ENCODE peak calls at places on chromosomes 3 and 15, in nine cellular contexts. M, S, F, Z, K, C, Q, U and H are unnamed samples. For H3K36me3, the result is how much of the 10 kb centered on the place peaks cover.

GRCh38 chr3:163813935-163814334 is 1264.4 kb downstream of the SI start:
- DNase-seq in M (no peak), S (no peak), F (no peak), Z (no peak), K (no peak), C (no peak), Q (no peak), U (no peak), H (no peak)

GRCh38 chr3:27960133-27960532 is 238.0 kb upstream of the EOMES start:
- DNase-seq in M (no peak), S (peak), F (no peak), Z (peak), K (no peak), C (no peak), Q (no peak), U (no peak), H (no peak)

GRCh38 chr15:47442366-47442765 is 274.9 kb upstream of the SEMA6D start:
- DNase-seq in M (no peak), S (peak), F (no peak), Z (no peak), K (no peak), C (no peak), Q (no peak), U (no peak), H (no peak)

GRCh38 chr3:10224794-10225660 is 23.2 kb upstream of the TATDN2 start:
- DNase-seq in M (peak), S (peak), F (peak), Z (peak), K (peak), C (peak), Q (peak), U (peak), H (peak)

GRCh38 chr3:48503406-48504050 is 446 bp downstream of the SHISA5 start:
- DNase-seq in M (peak), S (peak), F (peak), Z (no peak), K (no peak), C (peak), Q (no peak), U (peak), H (peak)

GRCh38 chr15:40487816-40488682 is 17.3 kb downstream of the CHST14 start:
- DNase-seq in M (no peak), S (no peak), F (no peak), Z (no peak), K (no peak), C (no peak), Q (no peak), U (no peak), H (no peak)

GRCh38 chr3:66409771-66410355 is 91.0 kb downstream of the LRIG1 start:
- DNase-seq in M (no peak), S (no peak), F (no peak), Z (no peak), K (no peak), C (no peak), Q (no peak), U (no peak), H (peak)

GRCh38 chr3:149512073-149512782 is 37.7 kb downstream of the TM4SF4 start:
- DNase-seq in M (peak), S (peak), F (peak), Z (peak), K (no peak), C (peak), Q (peak), U (peak), H (peak)

GRCh38 chr15:37934340-37934739 is at the start of gene TMCO5A:
- DNase-seq in M (no peak), S (no peak), F (no peak), Z (no peak), K (no peak), C (no peak), Q (no peak), U (no peak), H (no peak)

GRCh38 chr15:53762916-53763315 is 3.5 kb upstream of the WDR72 start:
- DNase-seq in M (no peak), S (no peak), F (no peak), Z (no peak), K (no peak), C (no peak), Q (no peak), U (no peak), H (no peak)

GRCh38 chr3:98906230-98906629 is 4.7 kb upstream of the DCBLD2 start:
- DNase-seq in M (no peak), S (peak), F (no peak), Z (peak), K (no peak), C (no peak), Q (no peak), U (no peak), H (no peak)

GRCh38 chr3:14371573-14372474 is 30.6 kb upstream of the SLC6A6 start:
- DNase-seq in M (peak), S (peak), F (peak), Z (peak), K (no peak), C (peak), Q (peak), U (peak), H (peak)

GRCh38 chr3:136772709-136773108 is 20.5 kb upstream of the STAG1 start:
- DNase-seq in M (no peak), S (peak), F (no peak), Z (no peak), K (no peak), C (no peak), Q (no peak), U (no peak), H (no peak)

GRCh38 chr3:193830791-193831191 is 237.8 kb downstream of the OPA1 start:
- DNase-seq in M (no peak), S (no peak), F (no peak), Z (no peak), K (no peak), C (peak), Q (no peak), U (no peak), H (no peak)

GRCh38 chr15:67109141-67110034 is 44.0 kb downstream of the SMAD3 start:
- DNase-seq in M (peak), S (peak), F (no peak), Z (no peak), K (no peak), C (no peak), Q (peak), U (peak), H (peak)

GRCh38 chr3:99624536-99625236 is 13.7 kb upstream of the COL8A1 start:
- DNase-seq in M (no peak), S (no peak), F (no peak), Z (no peak), K (no peak), C (no peak), Q (no peak), U (no peak), H (no peak)

GRCh38 chr3:189490337-189490736 is 140.9 kb upstream of the TP63 start:
- DNase-seq in M (no peak), S (no peak), F (no peak), Z (no peak), K (no peak), C (no peak), Q (no peak), U (no peak), H (no peak)

GRCh38 chr3:152511904-152512303 is 243.2 kb downstream of the MBNL1 start:
- DNase-seq in M (no peak), S (no peak), F (no peak), Z (no peak), K (no peak), C (no peak), Q (no peak), U (no peak), H (no peak)

GRCh38 chr15:78390242-78390641 is 47.8 kb upstream of the IREB2 start:
- DNase-seq in M (no peak), S (no peak), F (peak), Z (no peak), K (no peak), C (no peak), Q (peak), U (no peak), H (no peak)

GRCh38 chr15:75171408-75171807 is 30.3 kb upstream of the C15orf39 start:
- DNase-seq in M (no peak), S (peak), F (no peak), Z (no peak), K (no peak), C (no peak), Q (no peak), U (no peak), H (no peak)

GRCh38 chr3:156551261-156551660 is 3.7 kb downstream of the SSR3 start:
- DNase-seq in M (no peak), S (peak), F (no peak), Z (no peak), K (no peak), C (no peak), Q (no peak), U (no peak), H (no peak)

GRCh38 chr3:189834462-189834861 is 203.3 kb downstream of the TP63 start:
- DNase-seq in M (no peak), S (no peak), F (no peak), Z (no peak), K (no peak), C (no peak), Q (no peak), U (no peak), H (no peak)

GRCh38 chr15:67048281-67049279 is 16.8 kb upstream of the SMAD3 start:
- DNase-seq in M (no peak), S (peak), F (peak), Z (no peak), K (no peak), C (no peak), Q (peak), U (no peak), H (peak)

GRCh38 chr3:69178838-69179739 is 56.7 kb upstream of the LMOD3 start:
- DNase-seq in M (no peak), S (no peak), F (no peak), Z (no peak), K (no peak), C (no peak), Q (no peak), U (no peak), H (no peak)

GRCh38 chr3:106176734-106177133 is 307.9 kb upstream of the CBLB start:
- DNase-seq in M (no peak), S (peak), F (no peak), Z (no peak), K (no peak), C (no peak), Q (no peak), U (no peak), H (no peak)

GRCh38 chr3:81758275-81758674 is 3.2 kb downstream of the GBE1 start:
- DNase-seq in M (no peak), S (peak), F (no peak), Z (no peak), K (no peak), C (no peak), Q (no peak), U (no peak), H (peak)

GRCh38 chr3:163362154-163362553 is 1716.1 kb downstream of the SI start:
- DNase-seq in M (no peak), S (no peak), F (no peak), Z (no peak), K (no peak), C (no peak), Q (no peak), U (no peak), H (no peak)

GRCh38 chr15:84911879-84912660 is 27.6 kb downstream of the SLC28A1 start:
- DNase-seq in M (peak), S (peak), F (peak), Z (peak), K (peak), C (peak), Q (peak), U (peak), H (peak)

GRCh38 chr3:78139166-78139565 is 1099.3 kb downstream of the ROBO2 start:
- DNase-seq in M (no peak), S (peak), F (no peak), Z (no peak), K (no peak), C (no peak), Q (no peak), U (no peak), H (no peak)

GRCh38 chr3:101038393-101038792 is 45.2 kb upstream of the ABI3BP start:
- DNase-seq in M (no peak), S (peak), F (no peak), Z (no peak), K (no peak), C (no peak), Q (no peak), U (no peak), H (no peak)

GRCh38 chr15:69415381-69415780 is 1.2 kb downstream of the KIF23 start:
- DNase-seq in M (no peak), S (peak), F (no peak), Z (no peak), K (no peak), C (no peak), Q (no peak), U (no peak), H (no peak)

GRCh38 chr15:22262613-22263020 is 182.3 kb downstream of the OR4M2 start:
- DNase-seq in M (no peak), S (no peak), F (no peak), Z (no peak), K (no peak), C (no peak), Q (peak), U (no peak), H (no peak)

GRCh38 chr15:89801471-89802205 is 13.0 kb downstream of the ANPEP start:
- DNase-seq in M (no peak), S (no peak), F (no peak), Z (no peak), K (no peak), C (no peak), Q (no peak), U (no peak), H (no peak)

GRCh38 chr3:182862159-182862860 is 69.0 kb downstream of the ATP11B start:
- DNase-seq in M (no peak), S (no peak), F (peak), Z (no peak), K (no peak), C (no peak), Q (no peak), U (no peak), H (no peak)

GRCh38 chr3:38168988-38169363 is 3.6 kb downstream of the OXSR1 start:
- DNase-seq in M (no peak), S (peak), F (no peak), Z (no peak), K (no peak), C (no peak), Q (no peak), U (no peak), H (no peak)

GRCh38 chr15:91124155-91124554 is 24.1 kb downstream of the SV2B start:
- DNase-seq in M (no peak), S (no peak), F (no peak), Z (no peak), K (no peak), C (no peak), Q (no peak), U (no peak), H (no peak)

GRCh38 chr3:98713984-98714383 is 49.2 kb upstream of the ST3GAL6 start:
- DNase-seq in M (no peak), S (no peak), F (no peak), Z (no peak), K (no peak), C (no peak), Q (no peak), U (no peak), H (no peak)

GRCh38 chr15:26771917-26772587 is 814 bp downstream of the GABRB3 start:
- DNase-seq in M (no peak), S (no peak), F (no peak), Z (no peak), K (no peak), C (no peak), Q (no peak), U (no peak), H (no peak)

GRCh38 chr3:128917291-128917690 is 37.9 kb downstream of the ACAD9 start:
- DNase-seq in M (no peak), S (no peak), F (no peak), Z (no peak), K (no peak), C (no peak), Q (peak), U (no peak), H (no peak)

GRCh38 chr15:43776101-43776717 is 557 bp downstream of the ELL3 start:
- DNase-seq in M (peak), S (no peak), F (peak), Z (no peak), K (no peak), C (no peak), Q (peak), U (no peak), H (peak)

GRCh38 chr15:43775411-43775965 is 1.3 kb downstream of the ELL3 start:
- DNase-seq in M (no peak), S (peak), F (peak), Z (peak), K (no peak), C (peak), Q (peak), U (no peak), H (peak)

GRCh38 chr15:43772624-43773023 is 4.1 kb downstream of the ELL3 start:
- DNase-seq in M (no peak), S (no peak), F (no peak), Z (no peak), K (no peak), C (no peak), Q (no peak), U (no peak), H (no peak)

GRCh38 chr15:43771816-43772215 is 5.0 kb downstream of the ELL3 start:
- DNase-seq in M (no peak), S (no peak), F (no peak), Z (no peak), K (no peak), C (no peak), Q (no peak), U (no peak), H (no peak)

DNA sequence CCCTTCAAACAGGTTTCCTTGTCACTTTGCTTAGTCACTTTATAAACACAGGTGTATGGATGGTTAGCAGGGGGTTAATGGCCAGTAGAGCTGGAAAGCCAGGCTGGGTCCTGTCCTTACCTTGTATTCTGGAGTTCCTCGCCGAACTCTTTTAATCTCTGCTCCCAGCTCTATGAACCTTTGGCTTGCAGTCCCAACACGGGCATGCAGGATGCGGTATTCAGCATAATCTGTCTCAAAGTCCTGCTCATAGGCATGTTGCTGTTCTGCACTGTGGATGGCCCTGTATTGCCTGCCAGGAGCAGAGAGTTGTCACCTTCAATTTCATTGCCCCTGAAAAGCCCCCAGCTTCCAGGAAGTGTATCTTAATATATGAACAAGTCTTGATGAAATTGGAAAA is 2.7 kb downstream of the ELL3 start:
- DNase-seq in M (no peak), S (no peak), F (no peak), Z (no peak), K (no peak), C (no peak), Q (no peak), U (no peak), H (no peak)
- TF ChIP-seq POLR2A in M (no peak), S (no peak), F (no peak), Z (no peak), K (no peak), C (no peak), Q (no peak), U (no peak), H (no peak)

DNA sequence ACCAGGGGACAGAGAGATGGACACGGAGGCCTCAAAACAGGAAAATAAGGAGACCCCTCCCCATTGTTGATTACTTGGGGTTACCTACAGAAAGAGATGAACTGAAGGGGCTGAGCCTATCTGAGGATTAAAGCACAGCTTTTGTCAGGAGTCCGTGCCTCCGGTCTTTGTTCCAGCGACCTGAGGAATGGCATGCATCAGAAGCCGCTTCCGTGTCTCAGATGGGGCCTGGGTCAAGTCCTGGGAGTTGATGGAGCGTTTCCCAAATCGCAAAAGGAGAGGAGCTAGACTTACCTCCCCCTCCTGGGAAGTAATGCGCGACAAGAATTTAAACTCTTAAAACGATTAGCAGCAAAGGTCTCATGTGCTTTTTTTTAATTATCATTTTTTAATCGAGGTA is 1.0 kb upstream of the ALDH1A3 start:
- DNase-seq in M (no peak), S (no peak), F (no peak), Z (no peak), K (no peak), C (no peak), Q (no peak), U (no peak), H (no peak)
- H3K4me3 ChIP-seq in M (peak), S (no peak), F (peak), Z (peak), K (peak), C (peak), Q (no peak), U (no peak), H (peak)

GRCh38 chr3:113966172-113966571 is 18.4 kb downstream of the ZDHHC23 start:
- DNase-seq in M (no peak), S (no peak), F (no peak), Z (no peak), K (no peak), C (no peak), Q (no peak), U (no peak), H (no peak)
- H3K36me3 ChIP-seq in M (under half), S (under half), F (under half), Z (under half), K (under half), C (under half), Q (under half), U (under half), H (under half)

GRCh38 chr3:51279448-51279847 is 105.6 kb upstream of the MANF start:
- DNase-seq in M (no peak), S (no peak), F (no peak), Z (no peak), K (no peak), C (no peak), Q (no peak), U (no peak), H (no peak)
- TF ChIP-seq POLR2A in M (no peak), S (no peak), F (no peak), Z (no peak), K (no peak), C (no peak), Q (no peak), U (no peak), H (no peak)

GRCh38 chr15:73368301-73369072 is at the start of gene HCN4:
- DNase-seq in M (peak), S (no peak), F (no peak), Z (no peak), K (no peak), C (no peak), Q (no peak), U (no peak), H (no peak)
- H3K4me3 ChIP-seq in M (peak), S (no peak), F (peak), Z (peak), K (peak), C (peak), Q (no peak), U (no peak), H (no peak)

GRCh38 chr15:45407786-45408185 is 29.4 kb upstream of the GATM start:
- DNase-seq in M (no peak), S (no peak), F (no peak), Z (no peak), K (no peak), C (no peak), Q (no peak), U (no peak), H (no peak)
- H3K36me3 ChIP-seq in M (half or more), S (under half), F (under half), Z (half or more), K (half or more), C (under half), Q (under half), U (under half), H (under half)

DNA sequence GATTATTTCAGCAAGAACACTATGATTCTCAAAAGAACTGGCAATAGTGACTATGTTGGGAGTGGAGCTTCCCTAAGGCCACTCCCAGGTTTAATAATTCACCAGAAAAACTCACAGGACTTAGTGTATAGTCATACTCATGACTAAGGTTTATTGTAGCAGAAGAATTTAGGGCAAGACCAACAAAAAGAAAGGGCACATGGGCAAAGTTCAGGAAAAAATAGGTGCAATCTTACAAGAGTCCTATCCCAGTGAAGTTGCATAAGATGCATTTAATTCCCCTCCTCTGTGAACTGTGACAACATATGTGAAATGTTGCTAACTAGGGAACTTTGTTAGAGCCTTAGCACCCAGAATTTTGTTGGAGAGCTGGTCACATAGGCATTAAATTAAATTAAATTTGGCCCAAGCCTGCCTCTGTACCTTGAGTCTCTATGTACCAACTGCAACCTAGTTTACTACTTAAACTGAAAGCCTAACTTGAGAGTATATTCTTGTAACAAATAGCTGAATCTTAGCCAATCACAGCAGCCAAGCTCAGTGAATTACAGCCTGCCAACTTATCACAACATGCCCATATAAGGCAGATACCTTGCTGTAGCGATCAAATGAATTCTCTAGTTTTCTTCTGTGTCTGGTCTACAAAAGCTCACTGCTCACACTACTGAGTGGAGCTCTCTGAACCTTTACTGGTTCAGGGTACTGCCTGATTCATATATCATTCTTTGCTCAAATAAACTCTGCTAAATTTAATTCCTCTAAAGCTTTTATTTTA is 386.2 kb upstream of the ARHGEF26 start:
- DNase-seq in M (no peak), S (no peak), F (no peak), Z (no peak), K (no peak), C (no peak), Q (no peak), U (no peak), H (no peak)
- TF ChIP-seq POLR2A in M (no peak), S (no peak), F (no peak), Z (no peak), K (no peak), C (no peak), Q (no peak), U (no peak), H (no peak)